ENCODE peak calls at places on chromosomes 12 and 14, in five cellular contexts. One of them, this sample, is unnamed.

GRCh38 chr12:47988073-47989022 is 15.9 kb downstream of the COL2A1 start:
- DNase-seq in activated CD8-positive, alpha-beta memory T cell treated with anti-CD3 and anti-CD28 coated beads, Interleukin-2, amount 50 U/mL, for 48 hours: no peak
- DNase-seq in NAMALWA: no peak
- DNase-seq in hippocampal formation: no peak
- DNase-seq in GM06990: no peak
- DNase-seq in this sample: no peak

GRCh38 chr12:128387811-128388422 is 120.9 kb downstream of the TMEM132C start:
- DNase-seq in activated CD8-positive, alpha-beta memory T cell treated with anti-CD3 and anti-CD28 coated beads, Interleukin-2, amount 50 U/mL, for 48 hours: peak; percentile 64
- DNase-seq in NAMALWA: peak; percentile 55
- DNase-seq in hippocampal formation: peak; percentile 63
- DNase-seq in GM06990: peak; percentile 4
- DNase-seq in this sample: peak; percentile 26

GRCh38 chr14:63656194-63656593 is 14.5 kb upstream of the WDR89 start:
- DNase-seq in activated CD8-positive, alpha-beta memory T cell treated with anti-CD3 and anti-CD28 coated beads, Interleukin-2, amount 50 U/mL, for 48 hours: no peak
- DNase-seq in NAMALWA: no peak
- DNase-seq in hippocampal formation: no peak
- DNase-seq in GM06990: no peak
- DNase-seq in this sample: no peak

GRCh38 chr14:22547948-22548750 is 40.9 kb downstream of the DAD1 start:
- DNase-seq in activated CD8-positive, alpha-beta memory T cell treated with anti-CD3 and anti-CD28 coated beads, Interleukin-2, amount 50 U/mL, for 48 hours: peak; percentile 56
- DNase-seq in NAMALWA: no peak
- DNase-seq in hippocampal formation: no peak
- DNase-seq in GM06990: no peak
- DNase-seq in this sample: no peak

GRCh38 chr12:84069699-84070098 is 842.9 kb downstream of the SLC6A15 start:
- DNase-seq in activated CD8-positive, alpha-beta memory T cell treated with anti-CD3 and anti-CD28 coated beads, Interleukin-2, amount 50 U/mL, for 48 hours: no peak
- DNase-seq in NAMALWA: no peak
- DNase-seq in hippocampal formation: no peak
- DNase-seq in GM06990: no peak
- DNase-seq in this sample: no peak

GRCh38 chr12:99386907-99387306 is 260.6 kb upstream of the GARIN6 start:
- DNase-seq in activated CD8-positive, alpha-beta memory T cell treated with anti-CD3 and anti-CD28 coated beads, Interleukin-2, amount 50 U/mL, for 48 hours: no peak
- DNase-seq in NAMALWA: peak; percentile 82
- DNase-seq in hippocampal formation: no peak
- DNase-seq in GM06990: no peak
- DNase-seq in this sample: no peak

GRCh38 chr12:68919581-68920239 is 13.3 kb downstream of the CPM start:
- DNase-seq in activated CD8-positive, alpha-beta memory T cell treated with anti-CD3 and anti-CD28 coated beads, Interleukin-2, amount 50 U/mL, for 48 hours: no peak
- DNase-seq in NAMALWA: no peak
- DNase-seq in hippocampal formation: no peak
- DNase-seq in GM06990: no peak
- DNase-seq in this sample: no peak

GRCh38 chr12:131827961-131828534 is at the start of gene MMP17:
- DNase-seq in activated CD8-positive, alpha-beta memory T cell treated with anti-CD3 and anti-CD28 coated beads, Interleukin-2, amount 50 U/mL, for 48 hours: peak; percentile 66
- DNase-seq in NAMALWA: no peak
- DNase-seq in hippocampal formation: no peak
- DNase-seq in GM06990: no peak
- DNase-seq in this sample: peak; percentile 35

GRCh38 chr12:39329015-39329414 is 113.9 kb downstream of the KIF21A start:
- DNase-seq in activated CD8-positive, alpha-beta memory T cell treated with anti-CD3 and anti-CD28 coated beads, Interleukin-2, amount 50 U/mL, for 48 hours: no peak
- DNase-seq in NAMALWA: no peak
- DNase-seq in hippocampal formation: no peak
- DNase-seq in GM06990: no peak
- DNase-seq in this sample: no peak

GRCh38 chr12:96239711-96240234 is 45.6 kb downstream of the ELK3 start:
- DNase-seq in activated CD8-positive, alpha-beta memory T cell treated with anti-CD3 and anti-CD28 coated beads, Interleukin-2, amount 50 U/mL, for 48 hours: no peak
- DNase-seq in NAMALWA: no peak
- DNase-seq in hippocampal formation: no peak
- DNase-seq in GM06990: no peak
- DNase-seq in this sample: no peak

GRCh38 chr12:27094726-27095125 is 12.3 kb upstream of the C12orf71 start:
- DNase-seq in activated CD8-positive, alpha-beta memory T cell treated with anti-CD3 and anti-CD28 coated beads, Interleukin-2, amount 50 U/mL, for 48 hours: no peak
- DNase-seq in NAMALWA: peak; percentile 16
- DNase-seq in hippocampal formation: no peak
- DNase-seq in GM06990: peak; percentile 49
- DNase-seq in this sample: no peak

GRCh38 chr12:114045333-114045732 is 79.2 kb upstream of the RBM19 start:
- DNase-seq in activated CD8-positive, alpha-beta memory T cell treated with anti-CD3 and anti-CD28 coated beads, Interleukin-2, amount 50 U/mL, for 48 hours: no peak
- DNase-seq in NAMALWA: no peak
- DNase-seq in hippocampal formation: no peak
- DNase-seq in GM06990: no peak
- DNase-seq in this sample: no peak

GRCh38 chr14:99513183-99513694 is 32.0 kb downstream of the CCNK start:
- DNase-seq in activated CD8-positive, alpha-beta memory T cell treated with anti-CD3 and anti-CD28 coated beads, Interleukin-2, amount 50 U/mL, for 48 hours: peak; percentile 49
- DNase-seq in NAMALWA: no peak
- DNase-seq in hippocampal formation: no peak
- DNase-seq in GM06990: no peak
- DNase-seq in this sample: no peak

GRCh38 chr14:22387776-22388241 is 201.2 kb downstream of the DAD1 start:
- DNase-seq in activated CD8-positive, alpha-beta memory T cell treated with anti-CD3 and anti-CD28 coated beads, Interleukin-2, amount 50 U/mL, for 48 hours: no peak
- DNase-seq in NAMALWA: no peak
- DNase-seq in hippocampal formation: no peak
- DNase-seq in GM06990: no peak
- DNase-seq in this sample: no peak

GRCh38 chr12:28059220-28059619 is 86.7 kb upstream of the PTHLH start:
- DNase-seq in activated CD8-positive, alpha-beta memory T cell treated with anti-CD3 and anti-CD28 coated beads, Interleukin-2, amount 50 U/mL, for 48 hours: no peak
- DNase-seq in NAMALWA: no peak
- DNase-seq in hippocampal formation: no peak
- DNase-seq in GM06990: no peak
- DNase-seq in this sample: no peak

GRCh38 chr12:6199211-6199530 is 1.0 kb upstream of the CD9 start:
- DNase-seq in activated CD8-positive, alpha-beta memory T cell treated with anti-CD3 and anti-CD28 coated beads, Interleukin-2, amount 50 U/mL, for 48 hours: no peak
- DNase-seq in NAMALWA: no peak
- DNase-seq in hippocampal formation: no peak
- DNase-seq in GM06990: no peak
- DNase-seq in this sample: no peak

GRCh38 chr12:112792743-112793142 is 1.2 kb downstream of the RPH3A start:
- DNase-seq in activated CD8-positive, alpha-beta memory T cell treated with anti-CD3 and anti-CD28 coated beads, Interleukin-2, amount 50 U/mL, for 48 hours: no peak
- DNase-seq in NAMALWA: no peak
- DNase-seq in hippocampal formation: no peak
- DNase-seq in GM06990: no peak
- DNase-seq in this sample: no peak